ENCODE peak calls at places on chromosomes 6 and 20, in seven cellular contexts. D is trophoblast cell, G is neuronal stem cell, B is H9, P is IMR-90, L is H1, Q is mesenchymal stem cell. A is an unnamed sample.

GRCh38 chr6:122339661-122340060 is 59.8 kb upstream of the HSF2 start:
- DNase-seq in D (no peak), G (no peak), B (no peak), P (no peak), L (no peak), Q (no peak), A (no peak)

GRCh38 chr6:169165561-169166300 is 87.9 kb downstream of the THBS2 start:
- DNase-seq in D (no peak), G (no peak), B (peak; percentile 16), P (peak; percentile 77), L (no peak), Q (no peak), A (no peak)

GRCh38 chr6:158799051-158799792 is 19.9 kb downstream of the EZR start:
- DNase-seq in D (no peak), G (no peak), B (no peak), P (peak; percentile 46), L (no peak), Q (peak; percentile 66), A (no peak)

GRCh38 chr6:130810307-130811030 is 16.7 kb upstream of the SMLR1 start:
- DNase-seq in D (no peak), G (no peak), B (no peak), P (peak; percentile 50), L (no peak), Q (peak; percentile 60), A (no peak)

GRCh38 chr20:5612476-5613291 is 137.5 kb upstream of the SHLD1 start:
- DNase-seq in D (no peak), G (no peak), B (no peak), P (peak; percentile 85), L (no peak), Q (peak; percentile 46), A (no peak)

GRCh38 chr6:85669735-85670194 is 27.1 kb upstream of the SYNCRIP start:
- DNase-seq in D (no peak), G (no peak), B (peak; percentile 54), P (peak; percentile 68), L (peak; percentile 53), Q (peak; percentile 56), A (peak; percentile 63)

GRCh38 chr6:44062771-44063560 is 64.3 kb downstream of the MRPL14 start:
- DNase-seq in D (no peak), G (no peak), B (peak; percentile 90), P (no peak), L (peak; percentile 95), Q (no peak), A (peak; percentile 85)

GRCh38 chr6:32370510-32370909 is 1.2 kb downstream of the TSBP1 start:
- DNase-seq in D (no peak), G (no peak), B (no peak), P (no peak), L (no peak), Q (peak; percentile 35), A (no peak)

GRCh38 chr6:84657486-84657885 is 106.9 kb downstream of the TBX18 start:
- DNase-seq in D (no peak), G (no peak), B (no peak), P (no peak), L (no peak), Q (no peak), A (no peak)

GRCh38 chr20:58574469-58574868 is 59.3 kb upstream of the APCDD1L start:
- DNase-seq in D (no peak), G (no peak), B (no peak), P (no peak), L (no peak), Q (no peak), A (no peak)

GRCh38 chr20:37518059-37518458 is 3.0 kb upstream of the NNAT start:
- DNase-seq in D (no peak), G (no peak), B (no peak), P (no peak), L (no peak), Q (no peak), A (no peak)

GRCh38 chr20:37521091-37521771 is at the start of gene NNAT:
- DNase-seq in D (no peak), G (peak; percentile 60), B (peak; percentile 25), P (no peak), L (peak; percentile 80), Q (peak; percentile 22), A (peak; percentile 59)

GRCh38 chr20:37520417-37520751 is 666 bp upstream of the NNAT start:
- DNase-seq in D (no peak), G (no peak), B (no peak), P (no peak), L (peak; percentile 61), Q (peak; percentile 13), A (no peak)

GRCh38 chr20:37518606-37519507 is 2.2 kb upstream of the NNAT start:
- DNase-seq in D (no peak), G (no peak), B (no peak), P (no peak), L (no peak), Q (no peak), A (no peak)

GRCh38 chr20:37519508-37520416 is 1.3 kb upstream of the NNAT start:
- DNase-seq in D (no peak), G (no peak), B (no peak), P (no peak), L (peak; percentile 67), Q (peak; percentile 12), A (peak; percentile 61)
- H3K23ac ChIP-seq in D (no peak overlapping the region), G (no peak overlapping the region), B (no peak overlapping the region), P (peak overlapping the region; percentile 15), L (no peak overlapping the region), Q (no peak overlapping the region), A (no peak overlapping the region)

DNA sequence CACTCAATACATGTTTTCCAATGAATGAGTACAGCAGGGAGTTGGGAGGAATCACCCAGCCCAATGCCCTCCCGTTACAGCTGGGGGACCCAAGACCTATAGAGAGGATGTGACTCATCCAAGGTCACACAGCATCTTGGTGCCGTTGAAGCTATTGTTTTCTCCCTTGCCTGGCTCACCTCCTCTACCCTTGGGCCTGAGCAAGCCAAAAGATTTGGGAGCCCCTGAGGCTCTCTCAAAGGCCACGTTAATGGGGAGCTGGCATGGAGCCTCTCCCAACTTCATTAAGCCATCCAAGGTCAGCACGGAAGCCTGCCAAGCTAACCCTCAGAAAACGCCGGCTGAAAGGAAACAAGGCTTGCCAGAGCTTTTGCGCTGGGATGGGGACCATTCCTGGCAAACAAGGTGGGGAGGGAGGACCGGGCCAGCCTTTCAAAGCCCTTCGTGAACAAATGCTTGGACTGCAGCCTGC is 30.4 kb downstream of the KCNB1 start:
- DNase-seq in D (no peak), G (no peak), B (no peak), P (no peak), L (no peak), Q (no peak), A (no peak)
- H3K23ac ChIP-seq in D (no peak overlapping the region), G (no peak overlapping the region), B (no peak overlapping the region), P (no peak overlapping the region), L (no peak overlapping the region), Q (no peak overlapping the region), A (no peak overlapping the region)

GRCh38 chr6:52739134-52739533 is 24.1 kb downstream of the GSTA2 start:
- DNase-seq in D (no peak), G (no peak), B (no peak), P (no peak), L (no peak), Q (no peak), A (no peak)
- H3K23ac ChIP-seq in D (no peak overlapping the region), G (no peak overlapping the region), B (no peak overlapping the region), P (no peak overlapping the region), L (no peak overlapping the region), Q (no peak overlapping the region), A (no peak overlapping the region)

DNA sequence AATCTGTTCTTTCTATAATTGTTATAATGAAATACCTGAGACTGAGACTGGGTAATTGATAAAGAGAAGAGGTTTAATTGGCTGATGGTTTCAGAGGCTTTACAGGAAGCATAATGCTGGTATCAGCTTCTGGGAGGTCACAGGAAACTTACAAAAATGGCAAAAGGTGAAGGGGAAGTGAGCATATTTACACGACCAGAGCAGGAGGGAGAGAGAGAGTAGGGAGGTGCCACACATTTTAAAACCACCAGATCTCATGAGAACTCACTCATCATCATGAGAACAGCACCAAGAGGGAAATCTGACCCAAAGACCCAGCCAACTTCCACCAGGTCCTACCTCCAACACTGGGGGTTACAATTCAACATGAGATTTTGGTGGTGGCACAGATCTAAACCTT is 2.6 kb upstream of the SIRPB1 start:
- DNase-seq in D (no peak), G (no peak), B (no peak), P (no peak), L (no peak), Q (no peak), A (no peak)
- H3K23ac ChIP-seq in D (no peak overlapping the region), G (no peak overlapping the region), B (no peak overlapping the region), P (no peak overlapping the region), L (no peak overlapping the region), Q (no peak overlapping the region), A (no peak overlapping the region)

A was measured in mesendoderm.